ENCODE peak calls at places on chromosomes 16 and 17, in five cellular contexts. Y is AG20443, J is DND-41, I is thoracic aorta, X is AG08395. H is an unnamed sample.

GRCh38 chr17:2259769-2260536 is 43.6 kb downstream of the SMG6 start:
- DNase-seq in Y (peak), J (peak), I (no peak), X (peak), H (no peak)

GRCh38 chr16:17173134-17173729 is 297.5 kb downstream of the XYLT1 start:
- DNase-seq in Y (no peak), J (no peak), I (no peak), X (no peak), H (peak)

GRCh38 chr16:54928421-54929089 is 2.1 kb upstream of the IRX5 start:
- DNase-seq in Y (peak), J (peak), I (no peak), X (peak), H (no peak)

GRCh38 chr17:70969540-70970034 is 800.3 kb downstream of the KCNJ2 start:
- DNase-seq in Y (no peak), J (no peak), I (no peak), X (no peak), H (no peak)

GRCh38 chr17:21044971-21045370 is 2.2 kb upstream of the USP22 start:
- DNase-seq in Y (no peak), J (no peak), I (no peak), X (no peak), H (no peak)

GRCh38 chr17:14069251-14069981 is at the start of gene COX10:
- DNase-seq in Y (peak), J (peak), I (peak), X (peak), H (peak)

GRCh38 chr16:50269061-50269705 is 2.8 kb downstream of the ADCY7 start:
- DNase-seq in Y (no peak), J (no peak), I (no peak), X (no peak), H (no peak)

GRCh38 chr16:58030136-58030840 is 4.7 kb downstream of the MMP15 start:
- DNase-seq in Y (no peak), J (no peak), I (no peak), X (no peak), H (no peak)

GRCh38 chr16:54175552-54176375 is 110.8 kb downstream of the IRX3 start:
- DNase-seq in Y (peak), J (no peak), I (no peak), X (peak), H (no peak)

GRCh38 chr17:65154770-65155589 is 17.8 kb downstream of the RGS9 start:
- DNase-seq in Y (peak), J (no peak), I (no peak), X (peak), H (peak)

GRCh38 chr16:24685539-24686432 is 43.7 kb upstream of the TNRC6A start:
- DNase-seq in Y (peak), J (no peak), I (peak), X (peak), H (no peak)

H was measured in AG04450.